ENCODE peak calls at places on chromosomes 6 and 20, in four cellular contexts. One of them, this sample, is unnamed.
A peak's percentile ranks its signal among the peaks of the same experiment; 100 is the strongest.

GRCh38 chr6:135182993-135183531 is 2.0 kb downstream of the MYB start:
- DNase-seq in upper lobe of right lung: peak; percentile 74
- DNase-seq in body of pancreas: peak; percentile 42
- DNase-seq in heart right ventricle: no peak
- DNase-seq in this sample: no peak

GRCh38 chr6:51260003-51260402 is 441.3 kb downstream of the TFAP2B start:
- DNase-seq in upper lobe of right lung: no peak
- DNase-seq in body of pancreas: no peak
- DNase-seq in heart right ventricle: no peak
- DNase-seq in this sample: no peak

GRCh38 chr6:16248271-16248670 is 9.9 kb downstream of the GMPR start:
- DNase-seq in upper lobe of right lung: no peak
- DNase-seq in body of pancreas: no peak
- DNase-seq in heart right ventricle: no peak
- DNase-seq in this sample: no peak

GRCh38 chr6:148335582-148335981 is 7.1 kb upstream of the SASH1 start:
- DNase-seq in upper lobe of right lung: no peak
- DNase-seq in body of pancreas: no peak
- DNase-seq in heart right ventricle: no peak
- DNase-seq in this sample: no peak

GRCh38 chr6:167493961-167494697 is 169.2 kb downstream of the TTLL2 start:
- DNase-seq in upper lobe of right lung: peak; percentile 44
- DNase-seq in body of pancreas: no peak
- DNase-seq in heart right ventricle: peak; percentile 51
- DNase-seq in this sample: no peak

GRCh38 chr6:34546551-34547321 is 9.4 kb downstream of the SPDEF start:
- DNase-seq in upper lobe of right lung: peak; percentile 83
- DNase-seq in body of pancreas: peak; percentile 84
- DNase-seq in heart right ventricle: peak; percentile 21
- DNase-seq in this sample: no peak

GRCh38 chr6:168032383-168032760 is 34.9 kb downstream of the KIF25 start:
- DNase-seq in upper lobe of right lung: no peak
- DNase-seq in body of pancreas: no peak
- DNase-seq in heart right ventricle: peak; percentile 27
- DNase-seq in this sample: no peak

GRCh38 chr6:143125896-143126573 is 65.3 kb downstream of the AIG1 start:
- DNase-seq in upper lobe of right lung: no peak
- DNase-seq in body of pancreas: no peak
- DNase-seq in heart right ventricle: no peak
- DNase-seq in this sample: no peak

GRCh38 chr6:101762851-101763250 is 369.3 kb downstream of the GRIK2 start:
- DNase-seq in upper lobe of right lung: no peak
- DNase-seq in body of pancreas: no peak
- DNase-seq in heart right ventricle: no peak
- DNase-seq in this sample: no peak

GRCh38 chr6:154960299-154960796 is 34.8 kb upstream of the TIAM2 start:
- DNase-seq in upper lobe of right lung: no peak
- DNase-seq in body of pancreas: peak; percentile 17
- DNase-seq in heart right ventricle: no peak
- DNase-seq in this sample: no peak

GRCh38 chr20:23225407-23226060 is 125.1 kb upstream of the NXT1 start:
- DNase-seq in upper lobe of right lung: no peak
- DNase-seq in body of pancreas: peak; percentile 43
- DNase-seq in heart right ventricle: no peak
- DNase-seq in this sample: no peak

GRCh38 chr6:14706378-14706929 is 539.4 kb upstream of the JARID2 start:
- DNase-seq in upper lobe of right lung: no peak
- DNase-seq in body of pancreas: peak; percentile 25
- DNase-seq in heart right ventricle: peak; percentile 93
- DNase-seq in this sample: no peak

GRCh38 chr6:24566020-24566752 is 71.4 kb downstream of the ALDH5A1 start:
- DNase-seq in upper lobe of right lung: no peak
- DNase-seq in body of pancreas: no peak
- DNase-seq in heart right ventricle: no peak
- DNase-seq in this sample: no peak

GRCh38 chr20:9736373-9736772 is 102.5 kb downstream of the PAK5 start:
- DNase-seq in upper lobe of right lung: no peak
- DNase-seq in body of pancreas: no peak
- DNase-seq in heart right ventricle: no peak
- DNase-seq in this sample: no peak

GRCh38 chr6:143053856-143054255 is 6.8 kb upstream of the AIG1 start:
- DNase-seq in upper lobe of right lung: no peak
- DNase-seq in body of pancreas: no peak
- DNase-seq in heart right ventricle: no peak
- DNase-seq in this sample: no peak

GRCh38 chr20:25987073-25987927 is 290.6 kb upstream of the ZNF337 start:
- DNase-seq in upper lobe of right lung: peak; percentile 72
- DNase-seq in body of pancreas: peak; percentile 60
- DNase-seq in heart right ventricle: peak; percentile 51
- DNase-seq in this sample: no peak

GRCh38 chr6:137983269-137983668 is 116.2 kb downstream of the TNFAIP3 start:
- DNase-seq in upper lobe of right lung: no peak
- DNase-seq in body of pancreas: no peak
- DNase-seq in heart right ventricle: no peak
- DNase-seq in this sample: no peak

GRCh38 chr20:63279931-63280330 is 7.3 kb downstream of the ARFGAP1 start:
- DNase-seq in upper lobe of right lung: no peak
- DNase-seq in body of pancreas: no peak
- DNase-seq in heart right ventricle: no peak
- DNase-seq in this sample: no peak

GRCh38 chr6:3592371-3592941 is 135.6 kb upstream of the SLC22A23 start:
- DNase-seq in upper lobe of right lung: no peak
- DNase-seq in body of pancreas: no peak
- DNase-seq in heart right ventricle: no peak
- DNase-seq in this sample: no peak

GRCh38 chr20:59493926-59494325 is 110.4 kb upstream of the PHACTR3 start:
- DNase-seq in upper lobe of right lung: no peak
- DNase-seq in body of pancreas: no peak
- DNase-seq in heart right ventricle: no peak
- DNase-seq in this sample: no peak

GRCh38 chr20:59495166-59495565 is 109.2 kb upstream of the PHACTR3 start:
- DNase-seq in upper lobe of right lung: no peak
- DNase-seq in body of pancreas: no peak
- DNase-seq in heart right ventricle: no peak
- DNase-seq in this sample: no peak

GRCh38 chr20:59499863-59500262 is 104.5 kb upstream of the PHACTR3 start:
- DNase-seq in upper lobe of right lung: no peak
- DNase-seq in body of pancreas: no peak
- DNase-seq in heart right ventricle: no peak
- DNase-seq in this sample: no peak

GRCh38 chr20:59498291-59498690 is 106.0 kb upstream of the PHACTR3 start:
- DNase-seq in upper lobe of right lung: no peak
- DNase-seq in body of pancreas: no peak
- DNase-seq in heart right ventricle: no peak
- DNase-seq in this sample: no peak

DNA sequence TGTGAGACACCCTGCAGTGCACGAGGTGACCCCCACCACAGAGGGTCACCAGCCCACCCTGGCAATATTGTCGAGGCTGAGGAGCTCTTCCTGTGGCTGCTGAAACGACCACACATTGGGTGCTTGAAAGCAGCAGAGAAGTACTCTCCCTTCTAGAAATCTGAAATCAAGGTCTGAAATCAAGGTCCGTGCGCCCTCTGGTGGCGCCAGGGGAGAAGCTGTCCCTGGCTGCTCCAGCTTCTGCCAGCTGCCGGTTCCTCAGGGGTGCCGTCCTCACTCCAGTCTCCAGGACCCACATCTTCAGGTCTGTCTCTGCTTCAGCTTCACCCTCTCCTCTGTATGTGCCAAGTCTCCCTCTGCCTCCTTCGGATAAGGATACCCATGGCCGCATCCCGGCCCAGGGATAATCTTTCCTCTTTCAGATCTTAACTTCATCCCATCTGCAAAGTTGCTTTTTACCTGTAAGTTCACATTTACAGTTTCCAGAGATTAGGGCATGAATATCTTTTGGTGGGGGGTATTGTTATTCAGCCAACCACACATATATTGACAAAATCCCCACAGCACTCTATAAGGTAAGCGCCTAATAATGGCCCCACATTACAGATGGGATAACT is 108.3 kb upstream of the PHACTR3 start:
- DNase-seq in upper lobe of right lung: peak; percentile 83
- DNase-seq in body of pancreas: peak; percentile 78
- DNase-seq in heart right ventricle: peak; percentile 54
- DNase-seq in this sample: no peak
- H3K27me3 ChIP-seq in upper lobe of right lung: peaks cover 39% of the 10 kb centered on the region
- H3K27me3 ChIP-seq in body of pancreas: no peaks in the 10 kb centered on the region
- H3K27me3 ChIP-seq in heart right ventricle: peaks cover 5% of the 10 kb centered on the region
- H3K27me3 ChIP-seq in this sample: peaks cover 32% of the 10 kb centered on the region

GRCh38 chr20:44548171-44548678 is 26.4 kb upstream of the SERINC3 start:
- DNase-seq in upper lobe of right lung: no peak
- DNase-seq in body of pancreas: no peak
- DNase-seq in heart right ventricle: no peak
- DNase-seq in this sample: no peak

GRCh38 chr20:44549123-44549522 is 27.3 kb upstream of the SERINC3 start:
- DNase-seq in upper lobe of right lung: no peak
- DNase-seq in body of pancreas: no peak
- DNase-seq in heart right ventricle: no peak
- DNase-seq in this sample: no peak

GRCh38 chr20:44552950-44553908 is 29.1 kb upstream of the PKIG start:
- DNase-seq in upper lobe of right lung: no peak
- DNase-seq in body of pancreas: no peak
- DNase-seq in heart right ventricle: no peak
- DNase-seq in this sample: no peak

GRCh38 chr20:44552039-44552438 is 30.2 kb upstream of the SERINC3 start:
- DNase-seq in upper lobe of right lung: no peak
- DNase-seq in body of pancreas: no peak
- DNase-seq in heart right ventricle: no peak
- DNase-seq in this sample: no peak

GRCh38 chr20:44552568-44552949 is 29.8 kb upstream of the PKIG start:
- DNase-seq in upper lobe of right lung: no peak
- DNase-seq in body of pancreas: no peak
- DNase-seq in heart right ventricle: no peak
- DNase-seq in this sample: no peak
- H3K27me3 ChIP-seq in upper lobe of right lung: no peaks in the 10 kb centered on the region
- H3K27me3 ChIP-seq in body of pancreas: no peaks in the 10 kb centered on the region
- H3K27me3 ChIP-seq in heart right ventricle: no peaks in the 10 kb centered on the region
- H3K27me3 ChIP-seq in this sample: no peaks in the 10 kb centered on the region

GRCh38 chr6:80725156-80725930 is 618.9 kb downstream of the BCKDHB start:
- DNase-seq in upper lobe of right lung: no peak
- DNase-seq in body of pancreas: no peak
- DNase-seq in heart right ventricle: no peak
- DNase-seq in this sample: no peak

DNA sequence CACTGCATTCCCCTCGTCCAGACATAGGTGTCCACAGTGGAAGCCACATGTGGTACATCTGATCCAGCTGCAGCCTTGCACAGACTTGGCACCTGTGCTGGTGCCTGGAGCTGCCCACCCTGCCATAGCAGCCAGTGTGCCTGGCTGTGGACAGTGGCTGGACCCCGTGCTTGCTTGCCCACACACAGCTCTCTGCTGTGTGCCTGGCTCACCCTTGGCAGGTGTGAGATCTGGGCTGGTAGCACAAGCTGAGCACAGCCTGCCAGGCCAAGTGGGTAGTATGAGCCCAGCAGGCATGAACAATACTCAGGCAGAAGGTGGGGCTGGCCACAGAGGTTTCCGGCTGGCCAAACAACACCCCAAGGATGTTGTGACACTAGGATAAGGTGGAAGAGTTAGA is 614.4 kb downstream of the BCKDHB start:
- DNase-seq in upper lobe of right lung: no peak
- DNase-seq in body of pancreas: no peak
- DNase-seq in heart right ventricle: no peak
- DNase-seq in this sample: no peak
- H3K27me3 ChIP-seq in upper lobe of right lung: no peaks in the 10 kb centered on the region
- H3K27me3 ChIP-seq in body of pancreas: no peaks in the 10 kb centered on the region
- H3K27me3 ChIP-seq in heart right ventricle: no peaks in the 10 kb centered on the region
- H3K27me3 ChIP-seq in this sample: no peaks in the 10 kb centered on the region

GRCh38 chr6:81307640-81308214 is 444.8 kb downstream of the TENT5A start:
- DNase-seq in upper lobe of right lung: no peak
- DNase-seq in body of pancreas: no peak
- DNase-seq in heart right ventricle: no peak
- DNase-seq in this sample: no peak

GRCh38 chr6:81304486-81304885 is 448.0 kb downstream of the TENT5A start:
- DNase-seq in upper lobe of right lung: no peak
- DNase-seq in body of pancreas: no peak
- DNase-seq in heart right ventricle: no peak
- DNase-seq in this sample: no peak

GRCh38 chr6:81309841-81310240 is 442.6 kb downstream of the TENT5A start:
- DNase-seq in upper lobe of right lung: no peak
- DNase-seq in body of pancreas: no peak
- DNase-seq in heart right ventricle: no peak
- DNase-seq in this sample: no peak

GRCh38 chr6:81308577-81309279 is 443.8 kb downstream of the TENT5A start:
- DNase-seq in upper lobe of right lung: no peak
- DNase-seq in body of pancreas: no peak
- DNase-seq in heart right ventricle: no peak
- DNase-seq in this sample: no peak
- H3K27me3 ChIP-seq in upper lobe of right lung: no peaks in the 10 kb centered on the region
- H3K27me3 ChIP-seq in body of pancreas: no peaks in the 10 kb centered on the region
- H3K27me3 ChIP-seq in heart right ventricle: no peaks in the 10 kb centered on the region
- H3K27me3 ChIP-seq in this sample: no peaks in the 10 kb centered on the region

DNA sequence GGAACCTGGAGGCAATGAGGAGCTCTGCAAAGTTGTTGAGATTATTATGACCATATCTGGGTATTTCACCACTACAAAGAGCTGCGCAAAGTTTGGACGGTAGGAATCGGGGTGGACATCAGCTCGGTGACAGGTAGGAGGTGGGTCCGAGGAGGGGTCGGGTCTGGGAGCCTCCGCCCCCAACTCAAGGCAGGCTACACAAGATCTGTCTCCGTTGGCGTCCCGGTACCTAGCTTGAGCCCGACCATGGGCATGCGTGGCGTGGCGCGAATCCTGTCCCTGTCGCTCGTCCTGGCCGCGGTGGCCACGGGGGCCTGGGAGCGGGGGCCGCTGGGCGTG is 40.2 kb upstream of the ZNFX1 start:
- DNase-seq in upper lobe of right lung: no peak
- DNase-seq in body of pancreas: no peak
- DNase-seq in heart right ventricle: no peak
- DNase-seq in this sample: no peak
- H3K27me3 ChIP-seq in upper lobe of right lung: peaks cover 54% of the 10 kb centered on the region
- H3K27me3 ChIP-seq in body of pancreas: peaks cover 8% of the 10 kb centered on the region
- H3K27me3 ChIP-seq in heart right ventricle: no peaks in the 10 kb centered on the region
- H3K27me3 ChIP-seq in this sample: peaks cover 59% of the 10 kb centered on the region

GRCh38 chr20:49951160-49951559 is 15.0 kb downstream of the RNF114 start:
- DNase-seq in upper lobe of right lung: no peak
- DNase-seq in body of pancreas: no peak
- DNase-seq in heart right ventricle: no peak
- DNase-seq in this sample: no peak

GRCh38 chr20:49957487-49957938 is 21.3 kb downstream of the RNF114 start:
- DNase-seq in upper lobe of right lung: no peak
- DNase-seq in body of pancreas: peak; percentile 67
- DNase-seq in heart right ventricle: no peak
- DNase-seq in this sample: no peak

GRCh38 chr20:49956689-49957443 is 20.7 kb downstream of the RNF114 start:
- DNase-seq in upper lobe of right lung: no peak
- DNase-seq in body of pancreas: no peak
- DNase-seq in heart right ventricle: no peak
- DNase-seq in this sample: no peak

GRCh38 chr20:49955167-49955566 is 19.0 kb downstream of the RNF114 start:
- DNase-seq in upper lobe of right lung: no peak
- DNase-seq in body of pancreas: no peak
- DNase-seq in heart right ventricle: no peak
- DNase-seq in this sample: no peak
- H3K27me3 ChIP-seq in upper lobe of right lung: no peaks in the 10 kb centered on the region
- H3K27me3 ChIP-seq in body of pancreas: no peaks in the 10 kb centered on the region
- H3K27me3 ChIP-seq in heart right ventricle: no peaks in the 10 kb centered on the region
- H3K27me3 ChIP-seq in this sample: no peaks in the 10 kb centered on the region

GRCh38 chr6:27786048-27786447 is 126.1 kb downstream of the OR2B2 start:
- DNase-seq in upper lobe of right lung: no peak
- DNase-seq in body of pancreas: no peak
- DNase-seq in heart right ventricle: no peak
- DNase-seq in this sample: no peak

GRCh38 chr6:27795697-27796494 is 116.3 kb downstream of the OR2B2 start:
- DNase-seq in upper lobe of right lung: no peak
- DNase-seq in body of pancreas: peak; percentile 43
- DNase-seq in heart right ventricle: peak; percentile 73
- DNase-seq in this sample: no peak

GRCh38 chr6:27791182-27791939 is 120.8 kb downstream of the OR2B2 start:
- DNase-seq in upper lobe of right lung: no peak
- DNase-seq in body of pancreas: peak; percentile 52
- DNase-seq in heart right ventricle: peak; percentile 64
- DNase-seq in this sample: no peak
- H3K27me3 ChIP-seq in upper lobe of right lung: no peaks in the 10 kb centered on the region
- H3K27me3 ChIP-seq in body of pancreas: no peaks in the 10 kb centered on the region
- H3K27me3 ChIP-seq in heart right ventricle: no peaks in the 10 kb centered on the region
- H3K27me3 ChIP-seq in this sample: peaks cover 3% of the 10 kb centered on the region